ENCODE peak calls at places on chromosomes 11 and 22, in ten cellular contexts. D, X, I, F, W, Z, E, U, T and J are unnamed samples.

GRCh38 chr11:60680455-60681119 is 18.8 kb upstream of the MS4A8 start:
- DNase-seq in F (no peak), E (no peak), D (no peak), I (no peak), X (no peak), U (no peak), T (no peak), Z (no peak), W (no peak), J (no peak)

GRCh38 chr11:86370922-86371614 is 3.6 kb upstream of the CCDC81 start:
- DNase-seq in Z (no peak), D (no peak), T (no peak), I (no peak), W (peak), X (no peak), E (no peak), F (no peak), U (no peak), J (no peak)

GRCh38 chr11:18700375-18700774 is 1.8 kb downstream of the TMEM86A start:
- DNase-seq in X (peak), I (no peak), U (no peak), Z (no peak), W (no peak), T (no peak), E (no peak), D (no peak), F (no peak), J (no peak)

GRCh38 chr11:10139081-10139480 is 154.9 kb downstream of the SBF2 start:
- DNase-seq in X (no peak), D (no peak), T (no peak), I (no peak), U (no peak), Z (no peak), E (no peak), F (no peak), W (no peak), J (no peak)

GRCh38 chr11:118304227-118304808 is at the start of gene CD3E:
- DNase-seq in X (no peak), W (no peak), I (no peak), F (no peak), U (no peak), T (no peak), E (no peak), Z (no peak), D (no peak), J (peak)

GRCh38 chr11:70082829-70083228 is 4.7 kb downstream of the ANO1 start:
- DNase-seq in W (no peak), F (no peak), T (peak), U (no peak), Z (no peak), X (no peak), I (no peak), E (no peak), D (no peak), J (no peak)

GRCh38 chr11:67154726-67155125 is 35.7 kb downstream of the KDM2A start:
- DNase-seq in Z (no peak), T (no peak), U (no peak), W (no peak), E (no peak), X (no peak), D (no peak), I (no peak), F (no peak), J (no peak)

GRCh38 chr11:103863497-103863896 is 172.9 kb upstream of the DDI1 start:
- DNase-seq in W (no peak), E (no peak), T (no peak), I (no peak), Z (no peak), F (no peak), D (no peak), X (no peak), U (no peak), J (no peak)

GRCh38 chr22:24876700-24877099 is 69.8 kb downstream of the LHFPL7 start:
- DNase-seq in D (no peak), W (no peak), I (no peak), X (no peak), E (no peak), F (no peak), U (no peak), Z (no peak), T (no peak), J (no peak)

GRCh38 chr22:23110190-23110921 is 31.4 kb downstream of the RSPH14 start:
- DNase-seq in F (no peak), Z (no peak), T (no peak), X (no peak), I (peak), E (no peak), W (no peak), U (peak), D (no peak), J (no peak)

GRCh38 chr11:15737326-15737725 is 619.0 kb downstream of the SOX6 start:
- DNase-seq in Z (peak), D (no peak), T (no peak), I (no peak), E (no peak), X (no peak), U (no peak), F (no peak), W (no peak), J (no peak)

DNA sequence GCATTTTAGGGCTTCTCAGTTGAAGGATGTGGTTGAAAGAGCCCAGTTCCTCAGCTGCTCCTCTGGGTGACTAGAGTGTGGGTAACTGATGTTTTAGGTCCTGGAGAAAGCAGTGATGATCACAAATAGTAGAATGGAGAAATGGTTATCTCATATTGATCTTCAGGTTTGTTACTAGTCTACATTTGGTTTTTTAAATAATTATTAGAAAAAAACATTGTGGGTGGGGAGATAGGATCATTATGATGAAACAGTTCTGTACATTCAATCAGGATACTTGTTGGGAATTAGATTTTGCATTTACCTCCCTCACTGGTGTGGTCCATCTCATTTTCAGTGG is 24.9 kb downstream of the SREBF2 start:
- DNase-seq in U (no peak), I (no peak), E (no peak), F (no peak), X (no peak), T (no peak), Z (no peak), W (no peak), D (no peak), J (no peak)
- TF ChIP-seq POLR2AphosphoS5 in U (no peak), I (no peak), E (no peak), F (no peak), X (no peak), T (no peak), Z (no peak), W (no peak), D (no peak), J (no peak)

DNA sequence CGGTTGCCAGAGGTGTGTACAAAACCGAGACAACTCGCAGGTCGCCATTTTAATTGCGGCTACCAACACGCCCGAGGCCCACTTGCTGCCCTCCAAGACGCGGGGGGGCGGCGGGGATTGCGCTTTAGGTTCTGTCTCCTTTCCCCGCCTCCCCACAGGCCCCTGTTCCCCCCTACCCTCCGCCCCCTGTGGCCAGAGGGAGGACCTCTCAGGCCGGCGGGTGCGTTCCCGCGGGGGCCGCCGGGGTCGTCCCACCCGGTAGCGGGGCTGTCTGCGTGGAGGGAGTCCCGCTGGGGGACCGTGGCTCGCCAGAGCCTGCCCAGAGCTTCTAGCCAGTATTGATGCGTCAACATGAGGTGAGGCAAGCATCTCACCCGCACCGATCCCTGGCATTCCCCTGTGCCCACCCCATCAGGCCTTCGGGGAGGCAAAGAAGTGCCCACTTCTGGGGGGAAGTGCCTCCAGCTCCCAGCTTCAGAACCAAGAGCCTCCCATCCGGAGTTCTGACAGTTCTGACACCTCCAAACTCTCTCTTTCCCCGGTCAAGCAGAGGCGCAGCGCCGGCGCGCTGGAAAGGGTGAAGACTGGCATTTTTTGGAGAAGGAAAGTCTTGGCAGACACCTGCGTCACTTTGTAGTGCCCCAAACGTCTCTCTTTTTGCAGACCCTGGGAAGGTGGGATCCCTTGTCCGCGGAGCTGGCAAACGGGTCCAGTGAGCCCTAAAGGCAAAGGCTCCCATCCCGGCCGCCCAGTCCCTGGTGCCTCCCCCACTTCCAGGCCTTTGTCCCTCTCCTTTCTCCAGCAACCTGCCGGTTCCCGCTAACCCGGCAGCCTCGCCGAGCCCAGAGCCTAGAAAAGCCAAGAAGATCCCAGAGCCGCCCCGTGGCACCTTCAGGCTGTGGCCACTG is 3.1 kb upstream of the PAX6 start:
- DNase-seq in I (peak), U (peak), Z (no peak), F (no peak), W (no peak), T (no peak), X (peak), E (no peak), D (no peak), J (no peak)
- TF ChIP-seq EP300 in I (no peak), U (no peak), Z (no peak), F (no peak), W (no peak), T (no peak), X (no peak), E (no peak), D (no peak), J (no peak)

DNA sequence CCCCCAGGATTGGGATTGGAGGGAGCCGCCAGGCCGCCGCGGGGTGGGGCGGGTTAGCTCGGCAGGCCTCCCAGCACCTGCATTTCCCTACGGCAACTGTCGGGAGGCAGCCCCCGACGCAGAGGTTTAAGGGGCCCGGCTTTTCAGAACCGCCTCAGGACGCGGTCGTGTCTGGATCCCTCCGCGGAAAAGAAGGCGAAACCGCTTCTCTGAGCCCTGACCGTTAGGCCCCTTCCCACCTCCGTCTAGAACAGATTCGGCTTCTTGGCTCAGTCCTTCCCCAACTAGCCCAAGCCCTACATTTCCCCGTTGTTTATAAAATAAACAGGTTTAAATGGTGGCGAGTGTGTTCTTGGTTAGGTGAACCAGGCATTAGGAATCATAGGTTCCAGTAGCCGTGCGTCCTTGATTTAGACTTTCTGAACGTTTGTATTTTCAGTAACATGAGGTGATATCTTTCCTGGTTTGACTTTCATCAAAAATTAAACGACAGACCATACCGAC is 1.0 kb upstream of the HSPA8 start:
- DNase-seq in X (no peak), W (no peak), F (no peak), Z (no peak), I (peak), D (no peak), E (no peak), U (no peak), T (no peak), J (no peak)
- TF ChIP-seq POLR2AphosphoS5 in X (no peak), W (no peak), F (no peak), Z (no peak), I (no peak), D (no peak), E (peak), U (peak), T (no peak), J (no peak)

GRCh38 chr22:40294696-40295095 is 51.6 kb upstream of the ADSL start:
- DNase-seq in W (no peak), X (no peak), E (no peak), F (no peak), U (no peak), T (no peak), I (no peak), D (no peak), Z (no peak), J (no peak)

GRCh38 chr22:40285508-40285907 is 60.8 kb upstream of the ADSL start:
- DNase-seq in W (no peak), I (no peak), F (no peak), X (no peak), U (no peak), Z (no peak), T (no peak), E (no peak), D (no peak), J (no peak)

DNA sequence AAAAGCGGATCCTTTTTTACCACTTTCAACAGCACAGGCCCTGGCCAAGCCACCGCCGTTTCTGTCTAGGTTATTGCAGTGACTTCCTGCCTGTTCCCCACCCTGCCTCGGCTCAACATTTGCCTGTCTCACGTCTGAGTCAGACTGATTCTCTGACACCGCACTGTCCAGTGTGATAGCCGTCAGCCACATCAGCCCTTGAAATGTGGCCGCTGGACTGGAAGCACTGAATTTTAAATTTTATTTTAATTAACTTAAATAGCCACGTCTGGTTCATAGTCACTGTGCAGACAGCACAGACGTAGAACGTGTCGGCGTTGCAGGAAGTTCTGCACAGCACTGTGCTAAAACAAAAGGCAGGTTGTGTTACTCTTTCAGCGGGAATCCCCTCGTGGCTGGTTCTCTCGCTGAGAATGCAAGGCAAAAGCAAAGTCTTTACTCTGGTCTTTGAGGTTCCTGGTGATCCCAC is 56.3 kb upstream of the ADSL start:
- DNase-seq in Z (no peak), W (no peak), D (peak), E (peak), U (no peak), X (no peak), F (no peak), I (no peak), T (no peak), J (peak)
- TF ChIP-seq EP300 in Z (no peak), W (no peak), D (no peak), E (no peak), U (no peak), X (no peak), F (no peak), I (no peak), T (no peak), J (no peak)

GRCh38 chr11:6321961-6322362 is 1.7 kb upstream of the CAVIN3 start:
- DNase-seq in F (no peak), T (no peak), I (no peak), E (no peak), X (no peak), Z (no peak), U (no peak), D (no peak), W (no peak), J (no peak)
- TF ChIP-seq POLR2AphosphoS5 in F (no peak), T (no peak), I (no peak), E (no peak), X (no peak), Z (no peak), U (no peak), D (no peak), W (no peak), J (no peak)

GRCh38 chr11:126080206-126080941 is 17.7 kb upstream of the CDON start:
- DNase-seq in U (peak), T (no peak), E (no peak), W (no peak), I (no peak), F (no peak), X (no peak), D (no peak), Z (no peak), J (no peak)
- TF ChIP-seq EP300 in U (no peak), T (no peak), E (no peak), W (no peak), I (no peak), F (no peak), X (no peak), D (no peak), Z (no peak), J (no peak)

GRCh38 chr11:73760680-73761402 is at the start of gene RAB6A:
- DNase-seq in Z (peak), D (peak), E (peak), W (peak), X (peak), T (peak), I (peak), U (peak), F (peak), J (peak)
- TF ChIP-seq POLR2AphosphoS5 in Z (peak), D (peak), E (peak), W (peak), X (peak), T (peak), I (peak), U (peak), F (no peak), J (no peak)

DNA sequence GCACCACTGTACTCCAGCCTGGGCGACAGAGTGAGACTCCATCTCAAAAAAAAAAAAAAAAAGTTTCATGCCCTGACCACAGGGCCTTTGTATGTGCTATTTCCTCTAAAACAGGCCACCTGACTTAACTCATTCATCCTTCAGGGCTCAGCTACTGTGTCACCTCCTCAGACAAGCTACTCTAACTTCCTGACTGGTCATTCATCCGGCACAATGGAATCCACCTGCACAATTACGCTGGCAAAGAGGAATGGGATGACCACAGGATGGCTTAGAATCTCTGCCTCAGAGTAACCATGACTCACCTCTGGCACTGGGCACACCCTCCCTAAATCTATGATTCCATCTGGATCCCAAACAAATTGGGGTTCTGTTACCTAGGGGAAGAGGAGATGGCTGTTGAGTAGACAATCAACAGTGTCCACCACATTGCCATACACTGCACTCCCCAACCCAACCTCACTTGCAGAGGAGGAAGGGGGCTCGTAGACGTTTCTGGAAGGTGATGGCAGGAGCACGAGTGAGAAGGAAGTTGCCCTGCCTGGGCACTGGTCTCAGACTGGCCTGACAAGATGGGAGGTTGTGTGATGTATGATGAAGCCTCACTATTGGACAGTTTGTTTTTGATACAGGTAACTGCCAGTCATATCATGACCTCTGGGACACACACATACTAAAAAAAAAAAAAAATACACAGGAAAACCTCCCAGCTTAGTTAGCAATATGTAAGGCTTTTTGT is 22.8 kb upstream of the HMOX1 start:
- DNase-seq in X (no peak), E (no peak), T (no peak), F (no peak), W (no peak), I (no peak), D (no peak), Z (no peak), U (no peak), J (no peak)
- TF ChIP-seq EP300 in X (no peak), E (no peak), T (no peak), F (no peak), W (no peak), I (no peak), D (no peak), Z (no peak), U (no peak), J (no peak)